ENCODE peak calls at places on chromosome 5, in four cellular contexts. H is trophoblast cell, J is H9, P is neuronal stem cell. F is an unnamed sample.

GRCh38 chr5:97383996-97384395 is 200.9 kb upstream of the RIOK2 start:
- DNase-seq in J (no peak), H (no peak), P (no peak), F (no peak)

GRCh38 chr5:68848086-68848485 is 245.7 kb upstream of the SLC30A5 start:
- DNase-seq in J (no peak), H (peak), P (no peak), F (no peak)

GRCh38 chr5:66680227-66680626 is 84.0 kb downstream of the MAST4 start:
- DNase-seq in J (no peak), P (peak), H (no peak), F (peak)

GRCh38 chr5:24368121-24368520 is 276.7 kb downstream of the CDH10 start:
- DNase-seq in J (no peak), H (no peak), P (no peak), F (peak)

GRCh38 chr5:146240951-146241350 is 37.5 kb downstream of the RBM27 start:
- DNase-seq in P (no peak), H (no peak), J (no peak), F (no peak)

GRCh38 chr5:171937351-171937750 is 69.1 kb downstream of the FBXW11 start:
- DNase-seq in J (no peak), H (no peak), P (no peak), F (no peak)

GRCh38 chr5:15645376-15645775 is 145.4 kb downstream of the FBXL7 start:
- DNase-seq in J (no peak), P (no peak), H (no peak), F (peak)

GRCh38 chr5:67283275-67283987 is 86.8 kb upstream of the CD180 start:
- DNase-seq in J (no peak), H (no peak), P (no peak), F (no peak)

GRCh38 chr5:173920866-173921265 is 32.7 kb downstream of the CPEB4 start:
- DNase-seq in P (no peak), H (no peak), J (no peak), F (no peak)

GRCh38 chr5:16051246-16051645 is 128.3 kb downstream of the MARCHF11 start:
- DNase-seq in J (no peak), H (no peak), P (no peak), F (no peak)

GRCh38 chr5:56309262-56309826 is 76.2 kb upstream of the ANKRD55 start:
- DNase-seq in J (no peak), P (no peak), H (no peak), F (no peak)

GRCh38 chr5:55063220-55063863 is 39.1 kb upstream of the GZMA start:
- DNase-seq in J (no peak), P (no peak), H (no peak), F (no peak)

GRCh38 chr5:65359981-65360380 is 121.7 kb downstream of the ADAMTS6 start:
- DNase-seq in P (no peak), H (no peak), J (no peak), F (no peak)

GRCh38 chr5:148482196-148482595 is 98.4 kb downstream of the FBXO38 start:
- DNase-seq in H (no peak), J (no peak), P (no peak), F (peak)

GRCh38 chr5:32228816-32229215 is 54.7 kb upstream of the GOLPH3 start:
- DNase-seq in P (no peak), H (peak), J (no peak), F (no peak)

GRCh38 chr5:176658817-176659216 is 11.5 kb downstream of the TSPAN17 start:
- DNase-seq in J (no peak), P (no peak), H (peak), F (no peak)

GRCh38 chr5:62286834-62287611 is 19.0 kb upstream of the KIF2A start:
- DNase-seq in H (no peak), J (no peak), P (no peak), F (no peak)

GRCh38 chr5:98975223-98975622 is 46.4 kb upstream of the CHD1 start:
- DNase-seq in P (no peak), J (no peak), H (no peak), F (no peak)

GRCh38 chr5:139711067-139711851 is 63.1 kb downstream of the CXXC5 start:
- DNase-seq in P (peak), H (no peak), J (peak), F (peak)

GRCh38 chr5:14123974-14124482 is 19.1 kb upstream of the TRIO start:
- DNase-seq in J (no peak), H (peak), P (no peak), F (no peak)

GRCh38 chr5:5199460-5199859 is 59.3 kb downstream of the ADAMTS16 start:
- DNase-seq in P (no peak), H (no peak), J (no peak), F (no peak)

GRCh38 chr5:3010301-3010952 is 258.9 kb upstream of the IRX2 start:
- DNase-seq in P (no peak), H (no peak), J (no peak), F (no peak)

GRCh38 chr5:18010053-18010452 is 375.8 kb downstream of the TAF11L14 start:
- DNase-seq in P (no peak), J (no peak), H (peak), F (peak)

GRCh38 chr5:61732796-61733195 is 400.7 kb downstream of the ZSWIM6 start:
- DNase-seq in J (no peak), P (no peak), H (no peak), F (no peak)

GRCh38 chr5:17292434-17293015 is 75.1 kb downstream of the BASP1 start:
- DNase-seq in P (no peak), H (peak), J (no peak), F (no peak)

GRCh38 chr5:57338068-57338848 is 144.4 kb downstream of the ACTBL2 start:
- DNase-seq in J (peak), P (no peak), H (no peak), F (peak)

GRCh38 chr5:93164690-93165089 is 416.3 kb downstream of the NR2F1-AS1 start:
- DNase-seq in P (no peak), H (no peak), J (no peak), F (peak)

GRCh38 chr5:160271396-160271795 is 41.0 kb downstream of the CCNJL start:
- DNase-seq in H (no peak), J (peak), P (no peak), F (peak)

GRCh38 chr5:63255609-63256008 is 677.0 kb downstream of the LRRC70 start:
- DNase-seq in H (no peak), P (peak), J (peak), F (peak)

GRCh38 chr5:181152406-181152805 is 5.0 kb downstream of the OR2V2 start:
- DNase-seq in H (no peak), J (no peak), P (no peak), F (no peak)

GRCh38 chr5:16674750-16675149 is 58.0 kb upstream of the RETREG1 start:
- DNase-seq in P (no peak), J (no peak), H (no peak), F (no peak)

DNA sequence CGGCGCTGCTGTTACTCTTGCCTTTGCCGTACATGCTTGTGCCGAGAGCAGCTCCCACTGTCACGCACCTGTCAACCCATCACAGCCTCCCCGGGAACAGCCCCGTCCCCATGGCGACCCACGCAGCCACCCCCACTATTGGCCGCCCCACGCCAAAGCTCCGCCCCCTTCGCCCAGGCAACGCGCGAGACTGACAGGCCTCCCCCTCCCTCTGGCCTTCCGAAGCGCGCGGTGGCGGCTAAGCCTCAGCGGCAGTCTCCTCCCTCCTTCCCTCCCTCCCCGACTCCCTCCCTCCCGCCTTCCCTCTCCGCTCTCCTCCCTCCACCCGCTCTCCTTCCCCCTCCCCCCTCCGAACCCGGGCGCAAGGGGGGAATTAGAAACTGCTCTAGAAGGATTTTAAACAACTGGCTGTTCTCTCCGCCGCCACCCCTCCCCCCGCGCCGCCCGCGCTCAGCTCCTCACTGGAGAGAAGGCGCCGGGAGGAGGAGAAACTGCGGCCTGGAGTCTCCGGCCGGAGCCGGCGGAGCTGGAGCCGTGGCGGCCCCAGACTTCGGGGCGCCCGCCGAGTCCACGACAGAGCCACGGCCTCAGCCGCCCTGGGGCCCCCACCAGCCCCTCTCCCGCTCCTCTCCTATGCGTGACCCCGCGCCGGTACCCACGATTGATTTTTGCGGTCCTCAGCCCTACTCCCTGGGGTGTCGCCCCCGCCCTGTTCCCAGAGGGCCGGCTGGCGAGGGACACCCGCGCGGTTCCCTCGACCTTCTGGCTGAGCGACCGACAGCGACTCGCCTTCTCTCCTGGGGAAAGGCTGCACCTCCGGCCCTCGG is at the start of gene SSBP2:
- DNase-seq in P (peak), J (peak), H (peak), F (peak)
- H2BK5ac ChIP-seq in P (peak), J (no peak), H (peak), F (peak)

GRCh38 chr5:154844800-154845199 is 5.6 kb downstream of the FAXDC2 start:
- DNase-seq in J (no peak), P (no peak), H (no peak), F (no peak)

GRCh38 chr5:154849261-154849660 is 1.1 kb downstream of the FAXDC2 start:
- DNase-seq in P (no peak), J (no peak), H (no peak), F (no peak)

GRCh38 chr5:154851351-154851750 is 948 bp upstream of the FAXDC2 start:
- DNase-seq in H (no peak), P (no peak), J (no peak), F (no peak)

GRCh38 chr5:154850255-154851062 is at the start of gene FAXDC2:
- DNase-seq in P (peak), J (peak), H (no peak), F (peak)

DNA sequence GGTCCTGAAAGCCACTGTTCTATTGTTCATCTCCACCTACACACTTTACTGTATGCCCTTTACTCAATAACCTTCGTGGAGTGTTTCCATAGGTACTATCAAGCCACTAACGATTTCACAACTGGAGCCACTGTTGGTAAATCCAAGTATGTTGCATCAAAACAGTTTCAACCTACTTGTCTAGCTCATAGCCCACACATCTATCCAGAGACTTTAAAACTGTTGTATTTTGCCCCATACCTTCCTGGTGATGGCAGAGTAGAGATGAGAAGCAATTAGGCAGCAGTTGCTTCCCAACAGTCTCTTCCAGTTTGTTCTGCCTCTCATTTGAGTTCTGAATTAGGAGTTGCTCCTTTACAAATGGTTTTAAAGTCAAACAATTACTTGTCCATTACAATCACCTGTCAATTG is 607 bp downstream of the FAXDC2 start:
- DNase-seq in H (no peak), P (no peak), J (no peak), F (no peak)
- H3K9ac ChIP-seq in H (no peak), P (no peak), J (peak), F (no peak)

GRCh38 chr5:164335837-164336236 is 830.4 kb downstream of the MAT2B start:
- DNase-seq in P (no peak), H (no peak), J (no peak), F (peak)
- H2BK5ac ChIP-seq in P (no peak), H (no peak), J (no peak), F (no peak)

DNA sequence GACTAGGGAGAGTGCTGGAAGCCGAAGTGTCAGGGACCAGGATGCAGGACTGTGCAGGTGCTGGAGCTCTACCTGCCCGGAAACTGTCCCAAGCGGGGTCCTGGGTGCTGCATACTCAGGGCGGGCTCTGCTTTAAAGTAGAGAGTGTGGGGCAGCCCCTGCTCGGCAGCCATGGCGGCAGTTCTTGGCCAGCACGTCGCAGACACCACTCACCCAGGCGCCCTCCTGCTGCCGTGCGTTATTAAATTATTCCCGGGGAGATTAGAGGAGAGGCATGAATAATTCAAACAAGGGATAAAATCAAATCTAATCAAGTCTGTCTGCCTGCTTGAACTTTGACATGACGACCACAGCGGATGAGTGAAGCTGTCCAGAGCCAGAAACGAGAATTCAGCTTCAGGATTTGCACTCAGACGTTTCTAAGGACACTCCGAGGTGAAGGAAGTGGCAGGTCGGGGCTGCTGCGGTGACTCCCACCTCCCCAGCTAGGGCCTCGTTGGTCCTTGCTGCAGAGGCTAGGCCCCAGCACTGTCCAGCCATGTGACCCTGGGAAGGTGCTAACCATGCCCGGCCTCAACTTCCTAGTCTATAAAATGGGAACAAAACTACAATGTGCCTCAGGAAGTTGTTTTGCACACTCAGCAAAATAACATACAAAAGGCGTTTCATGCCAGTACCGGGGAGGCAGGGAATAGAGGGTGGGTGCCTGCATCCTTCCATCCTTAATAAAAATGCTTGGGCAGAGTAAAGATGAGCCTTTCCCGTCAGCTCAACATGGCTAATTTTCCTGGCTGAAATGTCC is 91.3 kb upstream of the ADAMTS2 start:
- DNase-seq in P (no peak), J (no peak), H (no peak), F (no peak)
- H3K9ac ChIP-seq in P (no peak), J (no peak), H (no peak), F (no peak)

GRCh38 chr5:111739423-111739822 is 17.6 kb downstream of the NREP start:
- DNase-seq in J (no peak), H (no peak), P (no peak), F (no peak)
- H2BK5ac ChIP-seq in J (no peak), H (no peak), P (no peak), F (no peak)

GRCh38 chr5:8906303-8906967 is 639.4 kb downstream of the SEMA5A start:
- DNase-seq in P (no peak), J (no peak), H (no peak), F (no peak)

GRCh38 chr5:8905021-8905420 is 640.9 kb downstream of the SEMA5A start:
- DNase-seq in P (no peak), H (no peak), J (no peak), F (no peak)

GRCh38 chr5:8912106-8912505 is 633.8 kb downstream of the SEMA5A start:
- DNase-seq in H (no peak), J (no peak), P (no peak), F (no peak)

GRCh38 chr5:8907168-8907868 is 638.6 kb downstream of the SEMA5A start:
- DNase-seq in J (no peak), H (no peak), P (no peak), F (no peak)

DNA sequence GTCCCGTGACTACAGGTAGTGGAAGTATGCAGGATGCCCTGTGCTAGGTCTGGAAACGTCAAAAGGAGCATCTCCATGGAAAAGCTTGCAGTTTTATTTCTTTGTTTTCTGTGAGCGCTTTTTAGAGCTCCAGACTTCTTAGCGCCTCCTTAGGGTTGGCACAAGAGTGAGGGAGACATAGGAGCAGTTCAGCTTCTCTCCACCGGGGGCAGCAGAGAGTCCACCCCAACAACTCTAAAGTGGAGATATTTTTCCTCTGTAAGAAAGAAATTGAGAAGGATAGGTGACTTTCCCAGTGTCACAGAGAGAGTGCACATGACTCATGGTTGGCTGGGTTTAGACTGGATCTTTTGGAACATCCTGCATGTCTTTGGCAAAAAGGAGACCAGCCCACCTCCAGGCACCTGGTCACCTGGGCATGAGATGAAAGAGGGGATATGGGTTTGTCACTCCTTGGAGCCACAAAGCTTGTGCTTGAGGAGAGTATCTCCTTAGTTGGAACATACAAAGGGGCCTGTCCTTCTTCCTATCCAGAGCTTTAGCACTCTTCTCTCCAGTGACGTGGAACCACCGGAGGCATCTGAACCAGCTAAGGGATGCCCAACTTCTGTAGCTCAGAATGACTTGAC is 637.7 kb downstream of the SEMA5A start:
- DNase-seq in H (peak), P (peak), J (peak), F (peak)
- H3K9ac ChIP-seq in H (no peak), P (no peak), J (no peak), F (no peak)

DNA sequence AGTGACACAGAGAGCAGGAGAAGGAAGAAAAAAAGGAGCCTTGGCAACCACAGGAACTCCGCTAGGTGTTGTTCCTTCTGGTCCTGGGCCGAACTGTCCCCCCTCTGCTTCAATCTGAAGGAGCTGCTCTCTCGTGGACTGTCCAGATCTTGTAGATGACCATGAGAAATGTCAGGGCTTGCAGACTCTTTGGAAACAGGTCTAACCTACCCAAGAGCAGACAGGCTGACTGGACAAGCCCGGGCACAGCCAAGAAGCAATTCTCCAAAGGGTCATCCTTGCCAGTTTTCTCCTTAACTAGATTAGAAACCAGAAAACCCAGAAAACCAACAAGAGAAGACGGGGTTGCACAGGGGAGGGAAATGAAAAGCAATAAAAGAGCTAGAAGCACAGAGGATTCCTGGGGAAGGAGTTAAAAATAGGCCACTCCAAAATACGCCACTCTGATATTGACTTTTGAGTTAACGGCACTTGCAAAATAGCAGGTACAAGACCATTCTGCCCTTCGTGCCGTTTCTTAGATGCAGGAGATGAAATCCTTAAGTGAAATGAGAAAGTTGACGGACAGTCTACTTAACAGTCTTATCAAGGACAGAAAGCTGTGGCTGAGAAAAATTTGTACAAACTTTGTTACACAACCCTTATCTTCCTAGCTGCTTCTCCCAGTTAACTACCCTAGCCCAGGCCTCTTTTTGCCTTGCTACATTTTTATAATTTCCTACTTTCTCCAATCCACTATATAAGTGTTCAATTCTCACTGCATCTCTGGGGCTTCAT is 5.8 kb downstream of the GCNT4 start:
- DNase-seq in P (no peak), H (no peak), J (no peak), F (no peak)
- H2BK5ac ChIP-seq in P (no peak), H (peak), J (no peak), F (no peak)